ENCODE peak calls at places on chromosomes 7 and 10, in four cellular contexts. One of them, this sample, is unnamed.

GRCh38 chr7:450741-451140 is 68.9 kb downstream of the PDGFA start:
- DNase-seq in IMR-90: no peak
- DNase-seq in fibroblast of lung: no peak
- DNase-seq in Karpas-422: no peak
- DNase-seq in this sample: no peak

GRCh38 chr7:100157334-100158228 is 942 bp downstream of the TRAPPC14 start:
- DNase-seq in IMR-90: peak; percentile 64
- DNase-seq in fibroblast of lung: peak; percentile 64
- DNase-seq in Karpas-422: peak; percentile 61
- DNase-seq in this sample: peak; percentile 74

GRCh38 chr7:106313456-106313891 is 28.7 kb upstream of the NAMPT start:
- DNase-seq in IMR-90: peak; percentile 73
- DNase-seq in fibroblast of lung: peak; percentile 59
- DNase-seq in Karpas-422: no peak
- DNase-seq in this sample: peak; percentile 69

GRCh38 chr7:134593530-134594392 is 44.9 kb downstream of the AKR1B15 start:
- DNase-seq in IMR-90: peak; percentile 95
- DNase-seq in fibroblast of lung: peak; percentile 95
- DNase-seq in Karpas-422: no peak
- DNase-seq in this sample: peak; percentile 90

GRCh38 chr10:21519327-21519933 is 6.1 kb downstream of the SKIDA1 start:
- DNase-seq in IMR-90: no peak
- DNase-seq in fibroblast of lung: peak; percentile 63
- DNase-seq in Karpas-422: no peak
- DNase-seq in this sample: peak; percentile 28

GRCh38 chr10:11906714-11907113 is 83.6 kb downstream of the PROSER2 start:
- DNase-seq in IMR-90: no peak
- DNase-seq in fibroblast of lung: no peak
- DNase-seq in Karpas-422: no peak
- DNase-seq in this sample: no peak

GRCh38 chr10:129405389-129405788 is 61.7 kb upstream of the MGMT start:
- DNase-seq in IMR-90: no peak
- DNase-seq in fibroblast of lung: no peak
- DNase-seq in Karpas-422: no peak
- DNase-seq in this sample: no peak

GRCh38 chr10:12549297-12549696 is 199.9 kb downstream of the CAMK1D start:
- DNase-seq in IMR-90: no peak
- DNase-seq in fibroblast of lung: no peak
- DNase-seq in Karpas-422: peak; percentile 54
- DNase-seq in this sample: no peak

GRCh38 chr7:1695800-1696454 is 25.9 kb downstream of the ELFN1 start:
- DNase-seq in IMR-90: no peak
- DNase-seq in fibroblast of lung: no peak
- DNase-seq in Karpas-422: no peak
- DNase-seq in this sample: no peak

GRCh38 chr10:125006921-125007391 is 65.0 kb downstream of the ZRANB1 start:
- DNase-seq in IMR-90: peak; percentile 46
- DNase-seq in fibroblast of lung: no peak
- DNase-seq in Karpas-422: no peak
- DNase-seq in this sample: peak; percentile 86

GRCh38 chr7:21461282-21461681 is 33.4 kb downstream of the SP4 start:
- DNase-seq in IMR-90: no peak
- DNase-seq in fibroblast of lung: no peak
- DNase-seq in Karpas-422: no peak
- DNase-seq in this sample: no peak

GRCh38 chr10:21496285-21497176 is 29.0 kb downstream of the SKIDA1 start:
- DNase-seq in IMR-90: peak; percentile 25
- DNase-seq in fibroblast of lung: peak; percentile 56
- DNase-seq in Karpas-422: peak; percentile 86
- DNase-seq in this sample: peak; percentile 72

GRCh38 chr10:76195990-76196389 is 764.6 kb downstream of the LRMDA start:
- DNase-seq in IMR-90: peak; percentile 16
- DNase-seq in fibroblast of lung: peak; percentile 51
- DNase-seq in Karpas-422: no peak
- DNase-seq in this sample: peak; percentile 30

GRCh38 chr10:61634711-61635110 is 28.0 kb upstream of the CABCOCO1 start:
- DNase-seq in IMR-90: peak; percentile 58
- DNase-seq in fibroblast of lung: peak; percentile 35
- DNase-seq in Karpas-422: no peak
- DNase-seq in this sample: peak; percentile 78

GRCh38 chr7:4713183-4713784 is 31.2 kb downstream of the FOXK1 start:
- DNase-seq in IMR-90: no peak
- DNase-seq in fibroblast of lung: peak; percentile 76
- DNase-seq in Karpas-422: peak; percentile 56
- DNase-seq in this sample: peak; percentile 73

GRCh38 chr7:26588511-26588910 is 275.9 kb downstream of the SKAP2 start:
- DNase-seq in IMR-90: no peak
- DNase-seq in fibroblast of lung: no peak
- DNase-seq in Karpas-422: no peak
- DNase-seq in this sample: no peak

GRCh38 chr10:78950656-78951587 is 117.8 kb upstream of the ZMIZ1 start:
- DNase-seq in IMR-90: no peak
- DNase-seq in fibroblast of lung: no peak
- DNase-seq in Karpas-422: no peak
- DNase-seq in this sample: no peak

GRCh38 chr10:108465871-108466641 is 1301.5 kb upstream of the SORCS1 start:
- DNase-seq in IMR-90: no peak
- DNase-seq in fibroblast of lung: no peak
- DNase-seq in Karpas-422: no peak
- DNase-seq in this sample: peak; percentile 85

GRCh38 chr10:43304687-43305333 is 37.9 kb upstream of the RASGEF1A start:
- DNase-seq in IMR-90: peak; percentile 8
- DNase-seq in fibroblast of lung: peak; percentile 20
- DNase-seq in Karpas-422: no peak
- DNase-seq in this sample: peak; percentile 81

GRCh38 chr7:2962860-2963259 is 80.8 kb downstream of the CARD11 start:
- DNase-seq in IMR-90: no peak
- DNase-seq in fibroblast of lung: no peak
- DNase-seq in Karpas-422: no peak
- DNase-seq in this sample: no peak

GRCh38 chr7:158194365-158194900 is 393.2 kb downstream of the PTPRN2 start:
- DNase-seq in IMR-90: no peak
- DNase-seq in fibroblast of lung: no peak
- DNase-seq in Karpas-422: no peak
- DNase-seq in this sample: no peak

GRCh38 chr7:114160925-114161324 is 242.1 kb upstream of the PPP1R3A start:
- DNase-seq in IMR-90: no peak
- DNase-seq in fibroblast of lung: no peak
- DNase-seq in Karpas-422: no peak
- DNase-seq in this sample: no peak

GRCh38 chr7:23216021-23216420 is 30.6 kb upstream of the GPNMB start:
- DNase-seq in IMR-90: no peak
- DNase-seq in fibroblast of lung: no peak
- DNase-seq in Karpas-422: no peak
- DNase-seq in this sample: no peak

GRCh38 chr7:6248581-6248980 is 23.8 kb downstream of the CYTH3 start:
- DNase-seq in IMR-90: peak; percentile 88
- DNase-seq in fibroblast of lung: peak; percentile 78
- DNase-seq in Karpas-422: no peak
- DNase-seq in this sample: peak; percentile 89

GRCh38 chr10:97632949-97633884 is at the start of gene MORN4:
- DNase-seq in IMR-90: peak; percentile 84
- DNase-seq in fibroblast of lung: peak; percentile 90
- DNase-seq in Karpas-422: no peak
- DNase-seq in this sample: peak; percentile 97
- H3K9ac ChIP-seq in IMR-90: peak within 1 kb of the TSS; percentile 54
- H3K9ac ChIP-seq in fibroblast of lung: peak within 1 kb of the TSS; percentile 44
- H3K9ac ChIP-seq in Karpas-422: no peak within 1 kb of the TSS
- H3K9ac ChIP-seq in this sample: peak within 1 kb of the TSS; percentile 81

GRCh38 chr7:111892568-111892967 is 313.6 kb downstream of the DOCK4 start:
- DNase-seq in IMR-90: no peak
- DNase-seq in fibroblast of lung: peak; percentile 43
- DNase-seq in Karpas-422: no peak
- DNase-seq in this sample: no peak

GRCh38 chr7:111886233-111886632 is 320.0 kb downstream of the DOCK4 start:
- DNase-seq in IMR-90: no peak
- DNase-seq in fibroblast of lung: no peak
- DNase-seq in Karpas-422: no peak
- DNase-seq in this sample: no peak

GRCh38 chr7:111883241-111883640 is 320.9 kb upstream of the IMMP2L start:
- DNase-seq in IMR-90: no peak
- DNase-seq in fibroblast of lung: no peak
- DNase-seq in Karpas-422: no peak
- DNase-seq in this sample: no peak

GRCh38 chr7:111893190-111893589 is 313.0 kb downstream of the DOCK4 start:
- DNase-seq in IMR-90: no peak
- DNase-seq in fibroblast of lung: no peak
- DNase-seq in Karpas-422: no peak
- DNase-seq in this sample: no peak

GRCh38 chr7:111887734-111888133 is 318.5 kb downstream of the DOCK4 start:
- DNase-seq in IMR-90: no peak
- DNase-seq in fibroblast of lung: no peak
- DNase-seq in Karpas-422: no peak
- DNase-seq in this sample: no peak
- H3K27ac ChIP-seq in IMR-90: no peak overlapping the region
- H3K27ac ChIP-seq in fibroblast of lung: no peak overlapping the region
- H3K27ac ChIP-seq in Karpas-422: no peak overlapping the region
- H3K27ac ChIP-seq in this sample: no peak overlapping the region

GRCh38 chr7:137992042-137992737 is 9.7 kb downstream of the CREB3L2 start:
- DNase-seq in IMR-90: peak; percentile 97
- DNase-seq in fibroblast of lung: peak; percentile 96
- DNase-seq in Karpas-422: no peak
- DNase-seq in this sample: peak; percentile 85
- H4K20me1 ChIP-seq in IMR-90: peaks cover 45% of the 10 kb centered on the region
- H4K20me1 ChIP-seq in fibroblast of lung: no peaks in the 10 kb centered on the region
- H4K20me1 ChIP-seq in Karpas-422: no peaks in the 10 kb centered on the region
- H4K20me1 ChIP-seq in this sample: no peaks in the 10 kb centered on the region

DNA sequence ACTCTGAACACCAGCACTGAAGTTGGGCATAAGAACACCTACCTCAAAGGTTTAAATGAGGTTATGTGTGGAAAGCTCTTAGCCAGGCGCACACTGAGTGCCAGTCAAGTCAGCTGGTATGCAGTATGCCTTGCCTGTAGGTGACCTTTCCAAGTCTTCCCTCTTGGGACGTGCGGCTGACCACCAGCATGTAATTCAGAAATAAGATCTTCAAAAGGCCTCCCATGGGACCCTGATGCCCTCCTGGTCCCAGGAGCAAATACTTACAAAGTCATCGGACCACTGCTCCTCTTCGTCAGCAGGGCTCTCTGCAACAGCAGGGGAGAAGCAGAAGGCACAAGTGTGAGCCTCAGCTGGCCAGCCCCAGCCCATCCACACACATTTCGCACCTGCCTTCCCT is 40.8 kb downstream of the BLNK start:
- DNase-seq in IMR-90: no peak
- DNase-seq in fibroblast of lung: no peak
- DNase-seq in Karpas-422: peak; percentile 72
- DNase-seq in this sample: no peak
- H3K9ac ChIP-seq in IMR-90: no peak overlapping the region
- H3K9ac ChIP-seq in fibroblast of lung: no peak overlapping the region
- H3K9ac ChIP-seq in Karpas-422: peak overlapping the region; percentile 27
- H3K9ac ChIP-seq in this sample: no peak overlapping the region

GRCh38 chr10:110488124-110488681 is 9.5 kb upstream of the DUSP5 start:
- DNase-seq in IMR-90: peak; percentile 77
- DNase-seq in fibroblast of lung: no peak
- DNase-seq in Karpas-422: no peak
- DNase-seq in this sample: peak; percentile 31
- H3K27ac ChIP-seq in IMR-90: peak overlapping the region; percentile 17
- H3K27ac ChIP-seq in fibroblast of lung: peak overlapping the region; percentile 38
- H3K27ac ChIP-seq in Karpas-422: no peak overlapping the region
- H3K27ac ChIP-seq in this sample: no peak overlapping the region

GRCh38 chr10:104328636-104328915 is 9.7 kb downstream of the ITPRIP start:
- DNase-seq in IMR-90: no peak
- DNase-seq in fibroblast of lung: no peak
- DNase-seq in Karpas-422: no peak
- DNase-seq in this sample: no peak

GRCh38 chr10:104329754-104330153 is 8.5 kb downstream of the ITPRIP start:
- DNase-seq in IMR-90: peak; percentile 84
- DNase-seq in fibroblast of lung: peak; percentile 77
- DNase-seq in Karpas-422: no peak
- DNase-seq in this sample: peak; percentile 96

GRCh38 chr10:104331208-104331838 is 6.9 kb downstream of the ITPRIP start:
- DNase-seq in IMR-90: peak; percentile 84
- DNase-seq in fibroblast of lung: peak; percentile 68
- DNase-seq in Karpas-422: no peak
- DNase-seq in this sample: peak; percentile 55

GRCh38 chr10:104328916-104329710 is 9.2 kb downstream of the ITPRIP start:
- DNase-seq in IMR-90: peak; percentile 97
- DNase-seq in fibroblast of lung: peak; percentile 94
- DNase-seq in Karpas-422: no peak
- DNase-seq in this sample: peak; percentile 98

GRCh38 chr10:104330168-104331117 is 7.8 kb downstream of the ITPRIP start:
- DNase-seq in IMR-90: peak; percentile 93
- DNase-seq in fibroblast of lung: peak; percentile 98
- DNase-seq in Karpas-422: no peak
- DNase-seq in this sample: peak; percentile 89
- H4K20me1 ChIP-seq in IMR-90: peaks cover 99% of the 10 kb centered on the region
- H4K20me1 ChIP-seq in fibroblast of lung: no peaks in the 10 kb centered on the region
- H4K20me1 ChIP-seq in Karpas-422: peaks cover 94% of the 10 kb centered on the region
- H4K20me1 ChIP-seq in this sample: no peaks in the 10 kb centered on the region

DNA sequence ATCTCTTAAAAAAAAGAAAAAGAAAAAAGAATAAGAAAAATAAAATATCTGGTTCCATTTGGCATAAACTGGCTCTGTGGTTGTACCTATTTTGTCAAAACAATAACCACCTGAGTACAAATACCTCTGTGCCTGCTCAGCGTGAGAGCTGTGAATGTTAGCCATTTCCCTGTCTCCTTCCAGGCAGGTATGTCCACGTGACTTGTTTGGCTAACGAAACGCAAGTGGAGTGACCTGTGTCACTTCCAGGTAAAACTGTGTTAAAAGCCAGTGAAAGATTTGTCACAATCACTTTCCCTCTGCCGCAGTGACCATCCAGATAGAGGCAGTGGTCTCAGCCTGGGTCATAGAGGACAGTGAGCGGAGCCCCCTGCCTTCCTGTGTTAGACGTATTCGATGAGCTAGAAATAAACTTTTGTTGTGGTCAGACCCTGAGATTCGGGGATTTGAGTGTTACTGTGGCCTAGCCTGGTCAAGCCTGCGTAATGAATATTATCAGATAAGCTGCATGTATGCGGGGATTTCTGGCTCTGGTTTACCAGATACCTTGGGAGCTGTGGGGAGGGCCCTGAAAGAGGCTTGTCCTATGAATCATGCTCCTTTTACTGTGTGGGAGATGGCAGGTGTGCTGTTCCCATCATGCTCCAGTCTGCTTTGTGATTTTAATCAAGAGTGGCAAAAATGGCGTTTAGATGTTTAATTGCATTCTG is 3.7 kb downstream of the PTER start:
- DNase-seq in IMR-90: no peak
- DNase-seq in fibroblast of lung: no peak
- DNase-seq in Karpas-422: no peak
- DNase-seq in this sample: peak; percentile 22
- H3K9ac ChIP-seq in IMR-90: no peak overlapping the region
- H3K9ac ChIP-seq in fibroblast of lung: no peak overlapping the region
- H3K9ac ChIP-seq in Karpas-422: no peak overlapping the region
- H3K9ac ChIP-seq in this sample: no peak overlapping the region

GRCh38 chr10:83078160-83078559 is 1061.1 kb upstream of the GHITM start:
- DNase-seq in IMR-90: no peak
- DNase-seq in fibroblast of lung: no peak
- DNase-seq in Karpas-422: no peak
- DNase-seq in this sample: no peak
- H3K27ac ChIP-seq in IMR-90: no peak overlapping the region
- H3K27ac ChIP-seq in fibroblast of lung: no peak overlapping the region
- H3K27ac ChIP-seq in Karpas-422: no peak overlapping the region
- H3K27ac ChIP-seq in this sample: no peak overlapping the region

This sample was measured in GM23248.